ENCODE peak calls at places on chromosomes 6 and 20, in seven cellular contexts. Y, B, A, F, R, H and G are unnamed samples. For H3K36me3, the result is how much of the 10 kb centered on the place peaks cover.

GRCh38 chr6:166618251-166618650 is 8.8 kb downstream of the RPS6KA2 start:
- DNase-seq in R (no peak), B (no peak), H (no peak), F (no peak), Y (no peak), A (no peak), G (no peak)

GRCh38 chr6:160510976-160511617 is 153.0 kb downstream of the LPA start:
- DNase-seq in H (no peak), Y (no peak), R (no peak), A (no peak), F (no peak), B (no peak), G (no peak)

GRCh38 chr6:10151144-10151915 is 263.5 kb downstream of the TFAP2A start:
- DNase-seq in F (no peak), R (no peak), A (no peak), B (peak), Y (no peak), H (no peak), G (no peak)

GRCh38 chr6:16244446-16244845 is 6.1 kb downstream of the GMPR start:
- DNase-seq in F (no peak), H (no peak), B (no peak), A (no peak), R (no peak), Y (no peak), G (no peak)

GRCh38 chr20:58246346-58246745 is 17.9 kb upstream of the ANKRD60 start:
- DNase-seq in B (peak), F (no peak), Y (no peak), R (no peak), A (no peak), H (peak), G (no peak)

GRCh38 chr6:36755435-36756348 is 58.1 kb downstream of the RAB44 start:
- DNase-seq in R (peak), Y (no peak), F (no peak), H (no peak), A (peak), B (peak), G (no peak)

GRCh38 chr20:59350330-59351147 is 50.1 kb downstream of the EDN3 start:
- DNase-seq in B (no peak), F (no peak), R (no peak), Y (no peak), H (no peak), A (no peak), G (no peak)

GRCh38 chr6:36860126-36860525 is 14.5 kb downstream of the PPIL1 start:
- DNase-seq in Y (no peak), B (no peak), A (no peak), R (peak), H (no peak), F (no peak), G (no peak)

GRCh38 chr6:44216677-44217331 is at the start of gene MYMX:
- DNase-seq in A (no peak), R (no peak), H (no peak), Y (peak), F (peak), B (no peak), G (peak)

GRCh38 chr6:3438190-3439167 is 18.4 kb downstream of the SLC22A23 start:
- DNase-seq in R (no peak), H (no peak), B (peak), F (no peak), A (no peak), Y (peak), G (no peak)

GRCh38 chr20:36472656-36473071 is 68.7 kb upstream of the MYL9 start:
- DNase-seq in Y (peak), F (peak), A (peak), B (peak), H (peak), R (no peak), G (peak)

GRCh38 chr6:4550227-4550597 is 226.0 kb upstream of the CDYL start:
- DNase-seq in Y (no peak), A (no peak), B (no peak), H (no peak), R (no peak), F (no peak), G (no peak)

GRCh38 chr6:81265106-81265505 is 487.4 kb downstream of the TENT5A start:
- DNase-seq in B (no peak), Y (no peak), A (no peak), H (no peak), R (no peak), F (no peak), G (no peak)

GRCh38 chr6:2891768-2892170 is 11.3 kb downstream of the SERPINB9 start:
- DNase-seq in Y (peak), H (no peak), B (no peak), F (no peak), A (peak), R (no peak), G (no peak)

GRCh38 chr6:21753571-21754108 is 160.1 kb downstream of the SOX4 start:
- DNase-seq in A (no peak), R (no peak), B (peak), H (no peak), F (no peak), Y (no peak), G (no peak)

GRCh38 chr6:82033631-82034211 is 213.8 kb downstream of the IBTK start:
- DNase-seq in Y (no peak), A (no peak), F (peak), H (no peak), B (no peak), R (no peak), G (no peak)

GRCh38 chr6:155177369-155177961 is 86.3 kb upstream of the CLDN20 start:
- DNase-seq in A (peak), B (peak), F (peak), H (peak), R (peak), Y (no peak), G (peak)

GRCh38 chr6:111147440-111147839 is 60.1 kb downstream of the SLC16A10 start:
- DNase-seq in H (no peak), A (no peak), B (no peak), Y (no peak), F (no peak), R (no peak), G (no peak)

GRCh38 chr20:2616634-2617033 is 35.8 kb upstream of the NOP56 start:
- DNase-seq in H (no peak), F (no peak), Y (no peak), B (no peak), A (no peak), R (no peak), G (no peak)

GRCh38 chr6:118968416-118968815 is 33.5 kb upstream of the MCM9 start:
- DNase-seq in F (no peak), A (no peak), H (no peak), R (no peak), Y (no peak), B (peak), G (no peak)

GRCh38 chr20:38935967-38936407 is 9.8 kb downstream of the FAM83D start:
- DNase-seq in R (no peak), F (no peak), Y (no peak), B (peak), A (no peak), H (no peak), G (no peak)

GRCh38 chr20:53599378-53599777 is 5.7 kb upstream of the ZNF217 start:
- DNase-seq in A (no peak), F (no peak), Y (no peak), B (no peak), H (no peak), R (peak), G (no peak)

GRCh38 chr6:3364391-3364790 is 92.5 kb downstream of the SLC22A23 start:
- DNase-seq in A (no peak), F (no peak), B (no peak), H (no peak), R (no peak), Y (no peak), G (no peak)

GRCh38 chr6:117266267-117266797 is 974 bp downstream of the VGLL2 start:
- DNase-seq in R (no peak), A (no peak), Y (no peak), B (no peak), F (no peak), H (no peak), G (no peak)

GRCh38 chr20:45911486-45912343 is at the start of gene PLTP:
- DNase-seq in F (peak), R (peak), H (peak), Y (peak), B (no peak), A (peak), G (peak)

GRCh38 chr20:26243731-26244130 is 547.1 kb upstream of the ZNF337 start:
- DNase-seq in B (no peak), H (no peak), Y (no peak), A (no peak), F (no peak), R (no peak), G (no peak)

GRCh38 chr20:9293145-9293544 is 221.2 kb upstream of the LAMP5 start:
- DNase-seq in R (no peak), F (no peak), B (no peak), Y (no peak), A (no peak), H (no peak), G (no peak)

GRCh38 chr6:6694825-6695710 is 106.5 kb downstream of the LY86 start:
- DNase-seq in R (no peak), B (peak), Y (peak), H (no peak), A (no peak), F (peak), G (peak)

GRCh38 chr6:137829641-137830083 is 37.4 kb upstream of the TNFAIP3 start:
- DNase-seq in A (no peak), H (no peak), R (no peak), F (no peak), B (peak), Y (no peak), G (no peak)

GRCh38 chr20:58228484-58229197 is at the start of gene ANKRD60:
- DNase-seq in R (peak), H (peak), F (peak), B (no peak), Y (no peak), A (peak), G (peak)

GRCh38 chr6:24683297-24684296 is 16.7 kb downstream of the ACOT13 start:
- DNase-seq in H (no peak), A (no peak), R (no peak), B (no peak), Y (no peak), F (no peak), G (peak)

GRCh38 chr6:21053612-21054011 is 519.4 kb downstream of the CDKAL1 start:
- DNase-seq in B (peak), R (no peak), F (no peak), H (no peak), Y (no peak), A (no peak), G (no peak)

GRCh38 chr6:3039384-3039783 is 28.9 kb upstream of the RIPK1 start:
- DNase-seq in R (no peak), H (no peak), B (no peak), Y (no peak), A (no peak), F (no peak), G (no peak)

GRCh38 chr6:41427642-41428401 is 92.4 kb downstream of the NCR2 start:
- DNase-seq in F (peak), H (no peak), A (peak), Y (peak), R (no peak), B (peak), G (peak)

GRCh38 chr6:35049885-35050284 is 91.3 kb downstream of the TCP11 start:
- DNase-seq in Y (peak), B (no peak), A (no peak), F (no peak), H (no peak), R (no peak), G (peak)

GRCh38 chr6:15344831-15345230 is 99.0 kb downstream of the JARID2 start:
- DNase-seq in F (no peak), R (no peak), B (no peak), H (no peak), Y (no peak), A (no peak), G (no peak)

GRCh38 chr6:139531148-139531547 is 156.7 kb upstream of the CITED2 start:
- DNase-seq in A (peak), R (no peak), H (no peak), Y (no peak), F (no peak), B (peak), G (no peak)

GRCh38 chr20:47352332-47353223 is 3.9 kb downstream of the ZMYND8 start:
- DNase-seq in Y (peak), F (peak), A (no peak), B (no peak), R (peak), H (no peak), G (no peak)

DNA sequence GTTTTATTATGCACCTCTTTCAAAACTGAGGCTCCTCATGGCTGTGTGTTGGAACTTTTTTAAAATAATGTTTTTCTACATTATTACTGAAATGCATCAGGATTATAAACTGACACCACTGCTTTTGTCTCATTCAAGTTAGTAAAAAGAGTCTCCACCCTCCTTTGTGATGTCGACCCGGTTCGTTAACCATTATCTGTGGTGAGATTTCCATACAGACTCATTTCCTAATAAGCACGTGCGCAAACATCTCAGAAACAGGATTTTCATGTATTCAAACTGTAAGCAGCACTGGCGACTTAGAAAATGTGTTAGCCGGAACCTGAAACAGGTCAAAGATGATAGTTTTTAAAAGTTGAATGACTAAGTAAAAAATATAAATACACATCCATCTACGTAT is 119.6 kb downstream of the COL12A1 start:
- DNase-seq in B (no peak), H (no peak), R (no peak), Y (no peak), F (no peak), A (no peak), G (no peak)
- H3K36me3 ChIP-seq in B (under half), H (under half), R (under half), Y (under half), F (under half), A (under half), G (under half)

DNA sequence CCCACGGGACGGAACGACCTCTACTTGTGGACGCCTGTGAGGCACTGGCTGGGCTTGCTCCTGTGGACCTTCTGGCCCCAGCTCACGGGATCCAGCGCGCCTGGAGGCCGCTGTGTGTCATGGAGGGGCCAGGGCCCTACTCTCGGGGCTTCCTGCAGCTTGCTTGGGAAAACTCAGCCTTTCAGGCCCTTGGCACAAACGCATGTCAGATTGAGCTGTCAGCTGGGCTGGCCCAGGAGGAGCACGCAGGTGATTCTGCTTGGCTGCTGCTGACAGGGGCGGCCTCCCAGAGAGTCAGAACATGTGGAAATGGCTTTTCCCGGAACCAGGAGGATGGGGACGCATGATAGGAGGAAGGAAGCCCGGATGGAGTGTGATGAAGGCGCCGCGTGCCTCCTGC is 39.7 kb downstream of the TMEM181 start:
- DNase-seq in H (no peak), Y (no peak), R (no peak), B (no peak), A (no peak), F (no peak), G (no peak)
- H3K36me3 ChIP-seq in H (under half), Y (under half), R (under half), B (under half), A (under half), F (under half), G (under half)

GRCh38 chr6:96542702-96543101 is 20.2 kb upstream of the FHL5 start:
- DNase-seq in B (peak), A (no peak), R (no peak), F (no peak), Y (no peak), H (peak), G (peak)

GRCh38 chr6:96545882-96546281 is 17.0 kb upstream of the FHL5 start:
- DNase-seq in H (no peak), Y (no peak), A (no peak), R (no peak), F (no peak), B (no peak), G (no peak)

GRCh38 chr6:96547654-96548053 is 15.3 kb upstream of the FHL5 start:
- DNase-seq in H (no peak), F (no peak), A (no peak), B (no peak), R (no peak), Y (no peak), G (no peak)
- H3K36me3 ChIP-seq in H (under half), F (under half), A (half or more), B (under half), R (half or more), Y (under half), G (under half)

DNA sequence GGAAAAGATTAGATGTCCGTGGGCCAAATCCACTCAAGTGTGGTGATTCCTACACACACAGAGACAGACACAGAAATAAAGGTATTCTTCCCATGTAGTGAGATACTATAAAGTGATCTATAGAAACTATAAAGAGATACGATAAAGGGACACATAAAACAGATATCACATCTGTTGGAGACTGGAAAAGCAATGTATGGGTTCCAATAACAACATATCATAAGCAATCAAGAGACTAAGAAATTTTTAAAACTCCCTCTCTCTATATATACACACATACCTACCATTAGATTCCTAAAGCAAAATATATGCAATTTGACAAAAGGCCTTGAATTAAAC is 5.2 kb downstream of the PPP1R10 start:
- DNase-seq in H (no peak), A (no peak), R (no peak), Y (no peak), F (no peak), B (no peak), G (no peak)
- H3K36me3 ChIP-seq in H (half or more), A (under half), R (under half), Y (under half), F (under half), B (under half), G (under half)

DNA sequence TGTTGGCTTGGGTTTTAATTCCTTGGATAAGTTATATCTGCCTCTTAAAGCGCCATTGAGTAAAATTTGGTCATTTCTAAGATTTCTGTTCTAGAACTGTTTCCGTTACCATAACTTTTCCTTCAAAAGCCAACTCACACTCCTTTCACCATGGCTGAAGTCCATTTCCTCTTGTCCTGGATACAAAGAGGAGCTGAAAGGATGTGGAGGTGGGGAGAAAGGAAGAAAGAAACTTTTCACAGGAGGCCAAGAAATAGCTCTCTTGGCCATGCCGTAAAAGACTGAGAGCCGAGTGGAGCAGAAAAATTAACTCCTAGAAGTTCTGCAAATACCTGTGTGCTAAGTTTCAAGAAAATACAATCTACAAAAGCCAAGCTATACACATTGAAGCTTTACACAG is 21.6 kb downstream of the GABBR1 start:
- DNase-seq in R (no peak), F (no peak), H (no peak), B (no peak), A (no peak), Y (no peak), G (no peak)
- H3K36me3 ChIP-seq in R (half or more), F (under half), H (under half), B (under half), A (under half), Y (under half), G (half or more)

GRCh38 chr20:52160049-52160448 is 31.5 kb downstream of the ZFP64 start:
- DNase-seq in Y (no peak), R (no peak), B (no peak), A (no peak), F (no peak), H (no peak), G (no peak)
- H3K36me3 ChIP-seq in Y (under half), R (under half), B (under half), A (under half), F (under half), H (half or more), G (under half)